ENCODE peak calls at places on chromosomes 7 and 10, in six cellular contexts. Y, O, H, E, G and R are unnamed samples.

GRCh38 chr10:21318768-21319167 is 206.7 kb downstream of the SKIDA1 start:
- DNase-seq in Y (no peak), O (no peak), H (no peak), E (no peak), G (peak; percentile 42), R (no peak)

GRCh38 chr7:27686315-27686714 is 23.6 kb upstream of the HIBADH start:
- DNase-seq in Y (peak; percentile 45), O (no peak), H (no peak), E (no peak), G (no peak), R (no peak)

GRCh38 chr7:46916581-46916980 is 665.3 kb downstream of the TNS3 start:
- DNase-seq in Y (no peak), O (no peak), H (no peak), E (no peak), G (no peak), R (no peak)

GRCh38 chr10:16545126-16545736 is 23.6 kb upstream of the C1QL3 start:
- DNase-seq in Y (peak; percentile 68), O (peak; percentile 12), H (no peak), E (no peak), G (peak; percentile 38), R (peak; percentile 49)

GRCh38 chr7:96045919-96046318 is 273.6 kb downstream of the DYNC1I1 start:
- DNase-seq in Y (no peak), O (no peak), H (no peak), E (no peak), G (no peak), R (no peak)

GRCh38 chr10:121285797-121286196 is 312.4 kb downstream of the FGFR2 start:
- DNase-seq in Y (no peak), O (no peak), H (no peak), E (no peak), G (no peak), R (no peak)

GRCh38 chr7:23247602-23248335 is 1.2 kb downstream of the GPNMB start:
- DNase-seq in Y (no peak), O (no peak), H (peak; percentile 17), E (no peak), G (no peak), R (peak; percentile 30)

GRCh38 chr10:50538473-50539398 is 85.0 kb downstream of the SGMS1 start:
- DNase-seq in Y (no peak), O (no peak), H (no peak), E (peak; percentile 34), G (peak; percentile 75), R (peak; percentile 46)

GRCh38 chr10:98563811-98564210 is 117.1 kb upstream of the HPS1 start:
- DNase-seq in Y (no peak), O (no peak), H (no peak), E (no peak), G (no peak), R (no peak)

GRCh38 chr7:156668130-156668741 is 27.7 kb downstream of the RNF32 start:
- DNase-seq in Y (peak; percentile 41), O (no peak), H (no peak), E (no peak), G (no peak), R (no peak)

GRCh38 chr10:124530816-124531215 is 69.2 kb downstream of the LHPP start:
- DNase-seq in Y (no peak), O (no peak), H (no peak), E (no peak), G (no peak), R (no peak)

GRCh38 chr10:120505866-120506265 is 48.8 kb downstream of the PLPP4 start:
- DNase-seq in Y (no peak), O (no peak), H (no peak), E (peak; percentile 95), G (no peak), R (no peak)